ENCODE peak calls at places on chromosomes 11 and 22, in eight cellular contexts. One of them, this sample, is unnamed.
A peak's percentile ranks its signal among the peaks of the same experiment; 100 is the strongest.

GRCh38 chr11:96052921-96053631 is 129.2 kb upstream of the MTMR2 start:
- DNase-seq in gastrocnemius medialis: no peak
- DNase-seq in upper lobe of right lung: no peak
- DNase-seq in IMR-90: peak; percentile 62
- DNase-seq in hepatocyte: no peak
- DNase-seq in AG09319: no peak
- DNase-seq in astrocyte of the cerebellum: no peak
- DNase-seq in GM10248: no peak
- DNase-seq in this sample: no peak

GRCh38 chr11:132987936-132988335 is 544.4 kb downstream of the OPCML start:
- DNase-seq in astrocyte of the cerebellum: peak; percentile 24
- DNase-seq in IMR-90: no peak
- DNase-seq in upper lobe of right lung: no peak
- DNase-seq in GM10248: no peak
- DNase-seq in hepatocyte: no peak
- DNase-seq in AG09319: no peak
- DNase-seq in gastrocnemius medialis: no peak
- DNase-seq in this sample: no peak

GRCh38 chr11:9680028-9680427 is 16.2 kb downstream of the SWAP70 start:
- DNase-seq in AG09319: no peak
- DNase-seq in IMR-90: no peak
- DNase-seq in GM10248: no peak
- DNase-seq in hepatocyte: no peak
- DNase-seq in astrocyte of the cerebellum: no peak
- DNase-seq in gastrocnemius medialis: no peak
- DNase-seq in upper lobe of right lung: no peak
- DNase-seq in this sample: no peak

GRCh38 chr11:62857541-62857982 is 18.2 kb upstream of the WDR74 start:
- DNase-seq in upper lobe of right lung: no peak
- DNase-seq in GM10248: no peak
- DNase-seq in hepatocyte: no peak
- DNase-seq in astrocyte of the cerebellum: no peak
- DNase-seq in IMR-90: peak; percentile 48
- DNase-seq in gastrocnemius medialis: no peak
- DNase-seq in AG09319: no peak
- DNase-seq in this sample: no peak

GRCh38 chr11:289145-289705 is 299 bp downstream of the PGGHG start:
- DNase-seq in AG09319: no peak
- DNase-seq in hepatocyte: no peak
- DNase-seq in IMR-90: no peak
- DNase-seq in gastrocnemius medialis: no peak
- DNase-seq in GM10248: no peak
- DNase-seq in astrocyte of the cerebellum: no peak
- DNase-seq in upper lobe of right lung: no peak
- DNase-seq in this sample: no peak

GRCh38 chr11:126719740-126720139 is 280.8 kb downstream of the KIRREL3 start:
- DNase-seq in IMR-90: no peak
- DNase-seq in hepatocyte: no peak
- DNase-seq in AG09319: no peak
- DNase-seq in upper lobe of right lung: no peak
- DNase-seq in GM10248: no peak
- DNase-seq in gastrocnemius medialis: no peak
- DNase-seq in astrocyte of the cerebellum: no peak
- DNase-seq in this sample: no peak

GRCh38 chr22:21834869-21835268 is 32.6 kb downstream of the MAPK1 start:
- DNase-seq in IMR-90: no peak
- DNase-seq in hepatocyte: no peak
- DNase-seq in astrocyte of the cerebellum: no peak
- DNase-seq in upper lobe of right lung: no peak
- DNase-seq in gastrocnemius medialis: no peak
- DNase-seq in AG09319: no peak
- DNase-seq in GM10248: no peak
- DNase-seq in this sample: no peak

GRCh38 chr11:65718964-65719492 is 1.6 kb downstream of the RNASEH2C start:
- DNase-seq in gastrocnemius medialis: no peak
- DNase-seq in AG09319: no peak
- DNase-seq in hepatocyte: peak; percentile 19
- DNase-seq in upper lobe of right lung: no peak
- DNase-seq in GM10248: no peak
- DNase-seq in astrocyte of the cerebellum: no peak
- DNase-seq in IMR-90: peak; percentile 12
- DNase-seq in this sample: no peak

GRCh38 chr11:63243533-63243932 is at the start of gene SLC22A25:
- DNase-seq in GM10248: no peak
- DNase-seq in upper lobe of right lung: peak; percentile 69
- DNase-seq in hepatocyte: no peak
- DNase-seq in IMR-90: no peak
- DNase-seq in astrocyte of the cerebellum: no peak
- DNase-seq in gastrocnemius medialis: no peak
- DNase-seq in AG09319: no peak
- DNase-seq in this sample: no peak

GRCh38 chr11:86458294-86459001 is 83.8 kb downstream of the CCDC81 start:
- DNase-seq in hepatocyte: no peak
- DNase-seq in AG09319: no peak
- DNase-seq in IMR-90: no peak
- DNase-seq in upper lobe of right lung: no peak
- DNase-seq in astrocyte of the cerebellum: no peak
- DNase-seq in gastrocnemius medialis: no peak
- DNase-seq in GM10248: no peak
- DNase-seq in this sample: no peak

GRCh38 chr11:103582351-103582909 is 454.0 kb upstream of the DDI1 start:
- DNase-seq in hepatocyte: no peak
- DNase-seq in upper lobe of right lung: no peak
- DNase-seq in GM10248: no peak
- DNase-seq in astrocyte of the cerebellum: no peak
- DNase-seq in AG09319: no peak
- DNase-seq in gastrocnemius medialis: no peak
- DNase-seq in IMR-90: peak; percentile 39
- DNase-seq in this sample: no peak

GRCh38 chr11:120346233-120346632 is 10.0 kb downstream of the ARHGEF12 start:
- DNase-seq in AG09319: no peak
- DNase-seq in GM10248: no peak
- DNase-seq in upper lobe of right lung: no peak
- DNase-seq in gastrocnemius medialis: peak; percentile 49
- DNase-seq in IMR-90: no peak
- DNase-seq in astrocyte of the cerebellum: no peak
- DNase-seq in hepatocyte: no peak
- DNase-seq in this sample: no peak

GRCh38 chr11:132496341-132496740 is 1036.0 kb downstream of the OPCML start:
- DNase-seq in upper lobe of right lung: no peak
- DNase-seq in IMR-90: no peak
- DNase-seq in gastrocnemius medialis: no peak
- DNase-seq in GM10248: no peak
- DNase-seq in hepatocyte: no peak
- DNase-seq in AG09319: no peak
- DNase-seq in astrocyte of the cerebellum: no peak
- DNase-seq in this sample: no peak

GRCh38 chr11:70078095-70078795 is at the start of gene ANO1:
- DNase-seq in IMR-90: peak; percentile 19
- DNase-seq in GM10248: no peak
- DNase-seq in gastrocnemius medialis: no peak
- DNase-seq in AG09319: no peak
- DNase-seq in upper lobe of right lung: peak; percentile 56
- DNase-seq in hepatocyte: peak; percentile 53
- DNase-seq in astrocyte of the cerebellum: no peak
- DNase-seq in this sample: no peak

GRCh38 chr11:19628018-19628417 is 84.6 kb upstream of the NAV2 start:
- DNase-seq in hepatocyte: no peak
- DNase-seq in GM10248: no peak
- DNase-seq in IMR-90: peak; percentile 59
- DNase-seq in upper lobe of right lung: no peak
- DNase-seq in gastrocnemius medialis: peak; percentile 84
- DNase-seq in AG09319: no peak
- DNase-seq in astrocyte of the cerebellum: no peak
- DNase-seq in this sample: no peak

GRCh38 chr11:130915556-130916237 is 582 bp downstream of the SNX19 start:
- DNase-seq in AG09319: no peak
- DNase-seq in gastrocnemius medialis: no peak
- DNase-seq in astrocyte of the cerebellum: no peak
- DNase-seq in IMR-90: no peak
- DNase-seq in hepatocyte: no peak
- DNase-seq in upper lobe of right lung: no peak
- DNase-seq in GM10248: no peak
- DNase-seq in this sample: no peak

GRCh38 chr11:122229611-122230386 is 113.8 kb upstream of the BLID start:
- DNase-seq in GM10248: no peak
- DNase-seq in astrocyte of the cerebellum: no peak
- DNase-seq in gastrocnemius medialis: no peak
- DNase-seq in AG09319: no peak
- DNase-seq in hepatocyte: peak; percentile 21
- DNase-seq in IMR-90: no peak
- DNase-seq in upper lobe of right lung: no peak
- DNase-seq in this sample: no peak

GRCh38 chr11:29173660-29174062 is 843.2 kb downstream of the KCNA4 start:
- DNase-seq in upper lobe of right lung: no peak
- DNase-seq in astrocyte of the cerebellum: peak; percentile 63
- DNase-seq in IMR-90: peak; percentile 99
- DNase-seq in GM10248: no peak
- DNase-seq in gastrocnemius medialis: no peak
- DNase-seq in AG09319: no peak
- DNase-seq in hepatocyte: no peak
- DNase-seq in this sample: no peak

GRCh38 chr11:19789840-19790710 is 77.4 kb downstream of the NAV2 start:
- DNase-seq in hepatocyte: peak; percentile 69
- DNase-seq in IMR-90: peak; percentile 34
- DNase-seq in GM10248: no peak
- DNase-seq in gastrocnemius medialis: no peak
- DNase-seq in upper lobe of right lung: no peak
- DNase-seq in AG09319: peak; percentile 70
- DNase-seq in astrocyte of the cerebellum: peak; percentile 72
- DNase-seq in this sample: no peak

GRCh38 chr11:105130189-105130813 is 9.3 kb downstream of the CARD18 start:
- DNase-seq in AG09319: no peak
- DNase-seq in gastrocnemius medialis: no peak
- DNase-seq in IMR-90: no peak
- DNase-seq in GM10248: no peak
- DNase-seq in hepatocyte: no peak
- DNase-seq in astrocyte of the cerebellum: no peak
- DNase-seq in upper lobe of right lung: no peak
- DNase-seq in this sample: no peak

GRCh38 chr11:19437760-19438159 is 197.0 kb upstream of the E2F8 start:
- DNase-seq in hepatocyte: no peak
- DNase-seq in AG09319: no peak
- DNase-seq in GM10248: no peak
- DNase-seq in gastrocnemius medialis: no peak
- DNase-seq in astrocyte of the cerebellum: peak; percentile 87
- DNase-seq in IMR-90: peak; percentile 89
- DNase-seq in upper lobe of right lung: no peak
- DNase-seq in this sample: no peak

GRCh38 chr22:35337932-35338331 is 38.2 kb downstream of the TOM1 start:
- DNase-seq in upper lobe of right lung: no peak
- DNase-seq in AG09319: no peak
- DNase-seq in IMR-90: no peak
- DNase-seq in gastrocnemius medialis: no peak
- DNase-seq in GM10248: no peak
- DNase-seq in astrocyte of the cerebellum: no peak
- DNase-seq in hepatocyte: no peak
- DNase-seq in this sample: no peak
- TF ChIP-seq CTCF in upper lobe of right lung: no peak
- TF ChIP-seq CTCF in AG09319: no peak
- TF ChIP-seq CTCF in IMR-90: no peak
- TF ChIP-seq CTCF in gastrocnemius medialis: no peak
- TF ChIP-seq CTCF in GM10248: peak; percentile 19
- TF ChIP-seq CTCF in astrocyte of the cerebellum: no peak
- TF ChIP-seq CTCF in hepatocyte: no peak
- TF ChIP-seq CTCF in this sample: no peak

GRCh38 chr11:75775056-75775455 is 6.5 kb downstream of the DGAT2 start:
- DNase-seq in AG09319: no peak
- DNase-seq in upper lobe of right lung: no peak
- DNase-seq in GM10248: no peak
- DNase-seq in astrocyte of the cerebellum: no peak
- DNase-seq in gastrocnemius medialis: no peak
- DNase-seq in hepatocyte: no peak
- DNase-seq in IMR-90: no peak
- DNase-seq in this sample: no peak
- TF ChIP-seq CTCF in AG09319: no peak
- TF ChIP-seq CTCF in upper lobe of right lung: no peak
- TF ChIP-seq CTCF in GM10248: no peak
- TF ChIP-seq CTCF in astrocyte of the cerebellum: no peak
- TF ChIP-seq CTCF in gastrocnemius medialis: no peak
- TF ChIP-seq CTCF in hepatocyte: no peak
- TF ChIP-seq CTCF in IMR-90: no peak
- TF ChIP-seq CTCF in this sample: no peak

GRCh38 chr11:107591098-107591445 is at the start of gene ELMOD1:
- DNase-seq in hepatocyte: peak; percentile 78
- DNase-seq in gastrocnemius medialis: peak; percentile 18
- DNase-seq in AG09319: no peak
- DNase-seq in astrocyte of the cerebellum: no peak
- DNase-seq in GM10248: peak; percentile 67
- DNase-seq in upper lobe of right lung: peak; percentile 82
- DNase-seq in IMR-90: peak; percentile 23
- DNase-seq in this sample: no peak
- TF ChIP-seq CTCF in hepatocyte: no peak
- TF ChIP-seq CTCF in gastrocnemius medialis: no peak
- TF ChIP-seq CTCF in AG09319: peak; percentile 15
- TF ChIP-seq CTCF in astrocyte of the cerebellum: no peak
- TF ChIP-seq CTCF in GM10248: no peak
- TF ChIP-seq CTCF in upper lobe of right lung: no peak
- TF ChIP-seq CTCF in IMR-90: peak; percentile 21
- TF ChIP-seq CTCF in this sample: no peak

GRCh38 chr22:48577014-48577690 is 1250.5 kb downstream of the BRD1 start:
- DNase-seq in gastrocnemius medialis: no peak
- DNase-seq in hepatocyte: peak; percentile 29
- DNase-seq in IMR-90: no peak
- DNase-seq in astrocyte of the cerebellum: no peak
- DNase-seq in GM10248: no peak
- DNase-seq in upper lobe of right lung: no peak
- DNase-seq in AG09319: no peak
- DNase-seq in this sample: no peak

GRCh38 chr22:48576333-48577013 is 1251.2 kb downstream of the BRD1 start:
- DNase-seq in IMR-90: no peak
- DNase-seq in hepatocyte: peak; percentile 67
- DNase-seq in gastrocnemius medialis: no peak
- DNase-seq in upper lobe of right lung: no peak
- DNase-seq in AG09319: no peak
- DNase-seq in GM10248: no peak
- DNase-seq in astrocyte of the cerebellum: no peak
- DNase-seq in this sample: no peak

GRCh38 chr22:48579035-48579914 is 1248.4 kb downstream of the BRD1 start:
- DNase-seq in hepatocyte: peak; percentile 61
- DNase-seq in gastrocnemius medialis: no peak
- DNase-seq in upper lobe of right lung: no peak
- DNase-seq in IMR-90: no peak
- DNase-seq in GM10248: no peak
- DNase-seq in astrocyte of the cerebellum: peak; percentile 15
- DNase-seq in AG09319: no peak
- DNase-seq in this sample: no peak

GRCh38 chr22:48578138-48579034 is 1249.3 kb downstream of the BRD1 start:
- DNase-seq in astrocyte of the cerebellum: no peak
- DNase-seq in upper lobe of right lung: no peak
- DNase-seq in hepatocyte: no peak
- DNase-seq in AG09319: no peak
- DNase-seq in gastrocnemius medialis: no peak
- DNase-seq in GM10248: no peak
- DNase-seq in IMR-90: no peak
- DNase-seq in this sample: no peak

DNA sequence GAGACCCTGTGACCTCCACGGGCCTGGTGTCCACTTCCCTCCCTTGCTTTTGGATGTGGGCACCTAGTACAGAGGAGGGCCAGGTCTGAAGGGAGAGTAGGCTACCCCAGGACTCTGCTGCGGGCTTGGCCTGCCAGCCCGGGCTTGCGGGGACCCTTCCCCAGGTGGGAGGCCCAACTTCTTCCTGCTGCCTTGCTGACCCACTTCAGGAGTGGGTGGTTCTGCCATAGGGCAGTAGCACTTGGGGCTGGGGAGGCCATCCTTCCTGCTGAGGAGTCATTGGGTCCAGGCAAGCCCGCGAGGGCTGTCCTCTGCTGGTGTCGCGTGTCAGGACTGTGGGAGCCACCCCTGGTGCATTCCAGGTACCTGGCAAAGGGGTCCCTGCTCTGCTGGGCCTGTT is 1250.0 kb downstream of the BRD1 start:
- DNase-seq in astrocyte of the cerebellum: no peak
- DNase-seq in GM10248: no peak
- DNase-seq in AG09319: no peak
- DNase-seq in upper lobe of right lung: no peak
- DNase-seq in hepatocyte: no peak
- DNase-seq in IMR-90: no peak
- DNase-seq in gastrocnemius medialis: no peak
- DNase-seq in this sample: no peak
- TF ChIP-seq CTCF in astrocyte of the cerebellum: no peak
- TF ChIP-seq CTCF in GM10248: no peak
- TF ChIP-seq CTCF in AG09319: no peak
- TF ChIP-seq CTCF in upper lobe of right lung: no peak
- TF ChIP-seq CTCF in hepatocyte: no peak
- TF ChIP-seq CTCF in IMR-90: no peak
- TF ChIP-seq CTCF in gastrocnemius medialis: no peak
- TF ChIP-seq CTCF in this sample: no peak